ENCODE peak calls at places on chromosomes 2 and 18, in five cellular contexts. One of them, this sample, is unnamed.

GRCh38 chr18:26547302-26548143 is 830 bp downstream of the KCTD1 start:
- DNase-seq in GM12878: no peak
- DNase-seq in astrocyte: peak; percentile 89
- DNase-seq in K562: no peak
- DNase-seq in HCT116: no peak
- DNase-seq in this sample: peak; percentile 70

GRCh38 chr2:172938713-172939375 is 136.8 kb upstream of the MAP3K20 start:
- DNase-seq in GM12878: no peak
- DNase-seq in astrocyte: peak; percentile 33
- DNase-seq in K562: no peak
- DNase-seq in HCT116: no peak
- DNase-seq in this sample: no peak

GRCh38 chr18:43396266-43396665 is 119.0 kb upstream of the SYT4 start:
- DNase-seq in GM12878: no peak
- DNase-seq in astrocyte: no peak
- DNase-seq in K562: no peak
- DNase-seq in HCT116: no peak
- DNase-seq in this sample: no peak

GRCh38 chr2:199366406-199366805 is 91.3 kb downstream of the SATB2 start:
- DNase-seq in GM12878: no peak
- DNase-seq in astrocyte: peak; percentile 63
- DNase-seq in K562: no peak
- DNase-seq in HCT116: no peak
- DNase-seq in this sample: peak; percentile 47

GRCh38 chr2:74174909-74175308 is 3.8 kb downstream of the MOB1A start:
- DNase-seq in GM12878: no peak
- DNase-seq in astrocyte: no peak
- DNase-seq in K562: no peak
- DNase-seq in HCT116: no peak
- DNase-seq in this sample: no peak

GRCh38 chr18:35024965-35025364 is 16.2 kb upstream of the MAPRE2 start:
- DNase-seq in GM12878: no peak
- DNase-seq in astrocyte: peak; percentile 88
- DNase-seq in K562: no peak
- DNase-seq in HCT116: no peak
- DNase-seq in this sample: peak; percentile 72

GRCh38 chr2:26584191-26584590 is 57.0 kb downstream of the CIB4 start:
- DNase-seq in GM12878: no peak
- DNase-seq in astrocyte: no peak
- DNase-seq in K562: no peak
- DNase-seq in HCT116: no peak
- DNase-seq in this sample: no peak

GRCh38 chr2:225182126-225182525 is 139.9 kb upstream of the DOCK10 start:
- DNase-seq in GM12878: no peak
- DNase-seq in astrocyte: no peak
- DNase-seq in K562: no peak
- DNase-seq in HCT116: no peak
- DNase-seq in this sample: no peak

GRCh38 chr2:70991142-70991541 is 3.5 kb downstream of the TEX261 start:
- DNase-seq in GM12878: no peak
- DNase-seq in astrocyte: no peak
- DNase-seq in K562: no peak
- DNase-seq in HCT116: no peak
- DNase-seq in this sample: no peak

DNA sequence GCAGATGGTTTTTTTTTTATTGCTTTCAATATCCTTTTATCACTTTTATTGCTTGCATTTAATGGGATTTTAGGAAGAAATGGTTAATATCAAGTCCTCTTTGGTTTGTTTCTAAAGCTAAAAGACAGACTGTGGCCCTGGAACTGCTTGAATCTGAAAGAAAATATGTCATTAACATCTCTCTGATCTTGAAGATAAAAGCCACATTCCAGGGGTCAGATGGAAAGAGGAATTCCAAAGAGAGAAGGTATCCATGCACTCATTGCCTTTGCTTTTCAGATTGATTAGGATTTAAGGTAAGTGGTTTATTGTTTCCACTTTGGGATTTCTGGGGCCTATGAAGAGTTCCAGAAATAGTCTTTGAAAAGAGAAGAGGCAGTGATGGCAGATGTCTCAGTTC is 54.1 kb downstream of the ARHGEF33 start:
- DNase-seq in GM12878: no peak
- DNase-seq in astrocyte: no peak
- DNase-seq in K562: no peak
- DNase-seq in HCT116: no peak
- DNase-seq in this sample: no peak
- H3K9ac ChIP-seq in GM12878: no peak overlapping the region
- H3K9ac ChIP-seq in astrocyte: no peak overlapping the region
- H3K9ac ChIP-seq in K562: no peak overlapping the region
- H3K9ac ChIP-seq in HCT116: no peak overlapping the region
- H3K9ac ChIP-seq in this sample: no peak overlapping the region

GRCh38 chr2:41502752-41503151 is 545.1 kb upstream of the PKDCC start:
- DNase-seq in GM12878: no peak
- DNase-seq in astrocyte: no peak
- DNase-seq in K562: no peak
- DNase-seq in HCT116: no peak
- DNase-seq in this sample: no peak

GRCh38 chr2:41500895-41501294 is 546.9 kb upstream of the PKDCC start:
- DNase-seq in GM12878: no peak
- DNase-seq in astrocyte: no peak
- DNase-seq in K562: no peak
- DNase-seq in HCT116: no peak
- DNase-seq in this sample: no peak

GRCh38 chr2:41496908-41497307 is 550.9 kb upstream of the PKDCC start:
- DNase-seq in GM12878: no peak
- DNase-seq in astrocyte: no peak
- DNase-seq in K562: peak; percentile 4
- DNase-seq in HCT116: no peak
- DNase-seq in this sample: no peak

GRCh38 chr2:41495050-41495449 is 552.8 kb upstream of the PKDCC start:
- DNase-seq in GM12878: no peak
- DNase-seq in astrocyte: no peak
- DNase-seq in K562: peak; percentile 7
- DNase-seq in HCT116: no peak
- DNase-seq in this sample: no peak

DNA sequence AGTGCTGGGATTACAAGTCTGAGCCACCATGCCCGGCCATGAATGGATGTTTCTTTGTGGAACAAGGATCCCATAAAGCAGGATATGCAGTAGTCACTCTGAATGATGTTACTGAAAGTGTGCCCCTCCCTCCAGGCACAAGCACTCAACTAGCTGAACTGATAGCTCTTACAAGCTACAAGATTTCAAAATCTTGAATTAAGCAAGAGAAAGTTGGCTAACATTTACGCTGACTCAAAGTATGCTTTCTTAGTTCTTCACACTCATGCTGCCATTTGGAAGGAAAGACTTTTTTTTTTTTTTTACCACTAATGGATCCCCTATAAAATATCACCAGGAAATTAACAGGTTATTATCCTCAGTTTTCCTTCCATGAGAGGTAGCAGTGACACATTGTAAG is 549.0 kb upstream of the PKDCC start:
- DNase-seq in GM12878: no peak
- DNase-seq in astrocyte: no peak
- DNase-seq in K562: no peak
- DNase-seq in HCT116: no peak
- DNase-seq in this sample: no peak
- H3K27ac ChIP-seq in GM12878: no peak overlapping the region
- H3K27ac ChIP-seq in astrocyte: no peak overlapping the region
- H3K27ac ChIP-seq in K562: no peak overlapping the region
- H3K27ac ChIP-seq in HCT116: no peak overlapping the region
- H3K27ac ChIP-seq in this sample: no peak overlapping the region

DNA sequence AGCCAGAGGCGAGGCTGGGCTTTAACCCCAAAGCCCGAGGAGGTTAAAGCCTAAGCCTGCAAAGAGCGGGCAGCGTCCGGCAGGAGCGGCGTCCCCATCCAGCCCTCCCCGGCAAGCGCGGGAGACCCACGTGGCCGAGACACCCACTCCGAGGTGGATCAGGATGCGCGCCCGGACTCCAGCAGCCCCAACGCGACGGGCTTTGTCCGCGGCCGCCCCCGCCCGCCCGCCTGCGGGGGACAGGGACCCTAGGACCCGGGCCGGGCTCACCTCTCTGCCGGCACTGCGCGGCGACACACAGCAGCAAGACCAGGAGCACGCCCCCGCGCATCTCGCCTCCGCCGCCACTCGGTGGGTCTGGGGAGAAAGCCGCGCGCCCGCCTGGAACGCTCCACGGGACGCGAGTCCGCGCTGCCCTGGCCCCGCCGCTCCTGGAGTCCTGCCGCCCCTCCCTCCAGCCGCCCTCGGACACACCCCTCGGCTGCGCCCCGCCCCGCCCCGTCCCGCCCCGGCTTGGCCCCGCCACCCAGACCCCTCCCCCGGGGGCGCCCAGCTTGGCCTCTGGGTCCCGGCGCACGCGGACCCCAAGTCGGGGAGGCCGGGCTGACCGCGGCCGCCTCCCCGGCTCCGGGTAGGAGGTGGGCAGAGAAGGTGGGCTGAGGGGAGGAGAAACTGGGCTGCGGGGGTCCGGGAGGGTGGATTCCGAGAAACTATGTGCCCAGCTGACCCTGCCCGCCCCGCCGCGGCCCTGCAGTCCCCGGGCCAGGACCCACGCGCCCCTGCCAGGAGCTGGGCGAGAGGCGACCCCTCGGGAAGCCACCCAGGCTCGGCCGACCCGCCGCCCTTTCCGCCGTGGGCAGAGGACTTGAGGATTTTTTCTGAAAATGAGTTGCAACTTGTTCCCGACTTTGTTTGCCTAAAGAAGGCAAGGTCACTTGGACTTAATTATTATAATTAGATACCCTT is at the start of gene LAMA1:
- DNase-seq in GM12878: no peak
- DNase-seq in astrocyte: no peak
- DNase-seq in K562: no peak
- DNase-seq in HCT116: no peak
- DNase-seq in this sample: no peak
- H3K9ac ChIP-seq in GM12878: no peak within 1 kb of the TSS
- H3K9ac ChIP-seq in astrocyte: peak within 1 kb of the TSS; percentile 47
- H3K9ac ChIP-seq in K562: no peak within 1 kb of the TSS
- H3K9ac ChIP-seq in HCT116: no peak within 1 kb of the TSS
- H3K9ac ChIP-seq in this sample: no peak within 1 kb of the TSS

GRCh38 chr2:201733544-201733943 is 35.1 kb upstream of the MPP4 start:
- DNase-seq in GM12878: no peak
- DNase-seq in astrocyte: peak; percentile 50
- DNase-seq in K562: no peak
- DNase-seq in HCT116: no peak
- DNase-seq in this sample: no peak
- H3K27ac ChIP-seq in GM12878: no peak overlapping the region
- H3K27ac ChIP-seq in astrocyte: no peak overlapping the region
- H3K27ac ChIP-seq in K562: no peak overlapping the region
- H3K27ac ChIP-seq in HCT116: no peak overlapping the region
- H3K27ac ChIP-seq in this sample: no peak overlapping the region

GRCh38 chr2:194214192-194214591 is 1442.8 kb upstream of the SLC39A10 start:
- DNase-seq in GM12878: no peak
- DNase-seq in astrocyte: no peak
- DNase-seq in K562: no peak
- DNase-seq in HCT116: no peak
- DNase-seq in this sample: no peak
- H3K9ac ChIP-seq in GM12878: no peak overlapping the region
- H3K9ac ChIP-seq in astrocyte: no peak overlapping the region
- H3K9ac ChIP-seq in K562: no peak overlapping the region
- H3K9ac ChIP-seq in HCT116: no peak overlapping the region
- H3K9ac ChIP-seq in this sample: no peak overlapping the region

DNA sequence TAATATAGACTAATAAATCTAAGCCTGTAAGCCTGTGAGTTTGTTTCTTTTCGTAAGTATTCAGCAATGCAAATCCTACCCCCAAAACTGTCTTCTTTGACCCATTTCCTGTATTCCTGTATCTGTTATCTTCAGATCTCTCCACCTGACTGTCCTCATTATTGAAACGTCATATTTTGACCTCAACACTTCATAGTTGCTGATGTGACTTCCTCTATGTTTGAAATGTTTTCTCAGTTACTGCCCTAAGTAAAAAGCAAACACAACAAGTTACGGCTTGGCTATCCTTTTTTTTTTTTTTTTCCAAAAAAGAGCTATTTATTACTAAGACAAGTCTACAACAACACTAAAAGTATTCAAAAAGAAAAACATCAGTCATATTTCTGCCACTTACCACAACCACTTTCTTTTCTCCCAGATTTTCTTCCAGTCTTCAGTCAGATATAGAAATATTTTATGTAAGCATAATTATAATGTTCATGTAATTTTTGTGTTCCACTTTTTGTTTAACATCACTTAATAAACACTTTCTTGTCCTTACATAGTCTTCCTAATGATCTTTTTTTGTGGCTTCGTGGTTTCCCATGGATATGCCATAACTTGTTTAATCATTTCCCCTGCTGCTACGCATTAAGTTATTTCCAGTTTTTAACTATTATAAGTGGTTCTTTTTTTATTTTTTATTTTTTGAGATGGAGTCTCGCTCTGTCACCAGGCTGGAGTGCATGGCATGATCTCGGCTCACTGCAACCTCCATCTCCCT is 44.9 kb upstream of the EML4 start:
- DNase-seq in GM12878: peak; percentile 68
- DNase-seq in astrocyte: peak; percentile 33
- DNase-seq in K562: no peak
- DNase-seq in HCT116: no peak
- DNase-seq in this sample: no peak
- H3K27ac ChIP-seq in GM12878: no peak overlapping the region
- H3K27ac ChIP-seq in astrocyte: no peak overlapping the region
- H3K27ac ChIP-seq in K562: no peak overlapping the region
- H3K27ac ChIP-seq in HCT116: no peak overlapping the region
- H3K27ac ChIP-seq in this sample: no peak overlapping the region

DNA sequence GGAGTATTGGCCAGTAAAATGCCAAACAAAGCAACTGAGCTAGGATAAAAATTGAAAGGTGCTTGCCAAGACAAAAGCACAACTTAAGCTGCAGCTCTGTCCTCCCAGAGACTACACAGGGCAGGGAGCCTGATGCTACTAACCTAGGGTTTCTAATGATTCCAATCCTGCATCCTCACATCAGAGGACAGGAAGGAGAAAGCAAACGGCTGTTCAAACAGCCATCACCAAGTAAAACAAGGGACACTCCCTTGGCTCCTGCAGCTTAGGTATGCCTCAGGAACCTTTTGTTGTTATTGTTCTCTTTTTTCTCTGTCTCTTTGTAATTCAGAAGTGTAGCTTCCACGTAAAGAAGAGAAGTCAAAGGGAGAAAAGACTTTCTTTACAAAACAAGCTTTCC is 99.5 kb downstream of the TCF4 start:
- DNase-seq in GM12878: no peak
- DNase-seq in astrocyte: no peak
- DNase-seq in K562: no peak
- DNase-seq in HCT116: no peak
- DNase-seq in this sample: no peak
- H3K9ac ChIP-seq in GM12878: no peak overlapping the region
- H3K9ac ChIP-seq in astrocyte: no peak overlapping the region
- H3K9ac ChIP-seq in K562: no peak overlapping the region
- H3K9ac ChIP-seq in HCT116: no peak overlapping the region
- H3K9ac ChIP-seq in this sample: no peak overlapping the region

This sample was measured in colonic mucosa.